ENCODE peak calls at places on chromosome 9, in seven cellular contexts. K is neuronal stem cell; V is lower leg skin; M is BE2C; I is CD4-positive, CD25-positive, alpha-beta regulatory T cell; H is astrocyte of the spinal cord; R is gastrocnemius medialis. C is an unnamed sample.

GRCh38 chr9:131799177-131799823 is 59.4 kb upstream of the RAPGEF1 start:
- DNase-seq in R (no peak), M (no peak), I (peak), H (peak), V (no peak), K (peak), C (peak)

GRCh38 chr9:35696520-35697215 is 6.9 kb upstream of the TPM2 start:
- DNase-seq in I (peak), V (no peak), M (peak), R (no peak), K (no peak), H (peak), C (peak)

GRCh38 chr9:96449844-96450612 is at the start of gene HABP4:
- DNase-seq in I (peak), V (peak), H (peak), M (peak), R (peak), K (peak), C (peak)

GRCh38 chr9:28539432-28539831 is 966.2 kb upstream of the C9orf72 start:
- DNase-seq in V (no peak), H (no peak), M (no peak), I (no peak), K (no peak), R (no peak), C (peak)

GRCh38 chr9:77421506-77422265 is 226.4 kb downstream of the GNA14 start:
- DNase-seq in I (no peak), K (no peak), R (no peak), H (peak), M (no peak), V (no peak), C (no peak)

GRCh38 chr9:13220837-13221236 is 58.7 kb downstream of the MPDZ start:
- DNase-seq in K (no peak), R (no peak), M (no peak), H (no peak), V (no peak), I (no peak), C (no peak)

GRCh38 chr9:18746631-18747030 is 272.7 kb downstream of the ADAMTSL1 start:
- DNase-seq in M (no peak), I (no peak), H (no peak), V (no peak), R (no peak), K (peak), C (no peak)

GRCh38 chr9:110256142-110256391 is 240 bp downstream of the TXN start:
- DNase-seq in R (no peak), K (no peak), M (no peak), V (no peak), H (no peak), I (no peak), C (no peak)

GRCh38 chr9:106868565-106868964 is 5.6 kb downstream of the ZNF462 start:
- DNase-seq in V (no peak), R (no peak), K (no peak), I (no peak), M (no peak), H (no peak), C (no peak)

GRCh38 chr9:129489838-129490582 is 130.9 kb downstream of the C9orf50 start:
- DNase-seq in I (peak), K (no peak), M (no peak), R (no peak), H (peak), V (no peak), C (peak)

GRCh38 chr9:34499101-34499500 is 23.7 kb downstream of the ENHO start:
- DNase-seq in I (no peak), M (no peak), V (no peak), H (no peak), R (no peak), K (no peak), C (no peak)

GRCh38 chr9:106893088-106893487 is 30.1 kb downstream of the ZNF462 start:
- DNase-seq in V (no peak), R (no peak), I (no peak), M (no peak), K (no peak), H (no peak), C (peak)

GRCh38 chr9:132411091-132411508 is 1.1 kb downstream of the CFAP77 start:
- DNase-seq in H (peak), V (no peak), M (peak), R (no peak), I (peak), K (peak), C (peak)

GRCh38 chr9:70639853-70640814 is 225.7 kb upstream of the KLF9 start:
- DNase-seq in I (no peak), R (no peak), V (no peak), M (peak), K (peak), H (peak), C (peak)

GRCh38 chr9:130333041-130334040 is 67.8 kb downstream of the HMCN2 start:
- DNase-seq in R (no peak), M (peak), V (no peak), K (no peak), I (no peak), H (no peak), C (peak)

GRCh38 chr9:10242255-10242654 is 370.5 kb downstream of the PTPRD start:
- DNase-seq in I (no peak), V (no peak), K (no peak), H (no peak), R (no peak), M (no peak), C (no peak)

GRCh38 chr9:31272456-31273295 is 1111.8 kb upstream of the ACO1 start:
- DNase-seq in M (no peak), I (no peak), H (no peak), R (no peak), V (no peak), K (no peak), C (no peak)

GRCh38 chr9:6634441-6634840 is 11.1 kb downstream of the GLDC start:
- DNase-seq in V (peak), H (no peak), R (no peak), M (no peak), K (no peak), I (no peak), C (no peak)

GRCh38 chr9:2559212-2560152 is 62.1 kb upstream of the VLDLR start:
- DNase-seq in K (no peak), M (peak), V (no peak), H (peak), R (peak), I (no peak), C (peak)

GRCh38 chr9:110995511-110996340 is 42.5 kb downstream of the LPAR1 start:
- DNase-seq in R (no peak), V (no peak), K (no peak), I (no peak), H (peak), M (no peak), C (peak)

GRCh38 chr9:87685871-87686519 is 39.9 kb upstream of the CTSL start:
- DNase-seq in I (no peak), K (no peak), H (no peak), R (peak), M (no peak), V (peak), C (no peak)

GRCh38 chr9:31744589-31744988 is 639.9 kb upstream of the ACO1 start:
- DNase-seq in M (no peak), I (no peak), H (no peak), V (no peak), K (no peak), R (no peak), C (no peak)

GRCh38 chr9:8660383-8660782 is 860.8 kb upstream of the DMAC1 start:
- DNase-seq in H (peak), R (peak), I (no peak), M (no peak), K (no peak), V (no peak), C (peak)

GRCh38 chr9:83649080-83649479 is 26.1 kb downstream of the IDNK start:
- DNase-seq in M (peak), I (peak), R (peak), V (peak), K (peak), H (peak), C (peak)

GRCh38 chr9:100111235-100111634 is 12.2 kb downstream of the INVS start:
- DNase-seq in K (no peak), M (peak), H (peak), R (peak), V (peak), I (no peak), C (peak)

GRCh38 chr9:23821400-23822181 is 4.4 kb downstream of the ELAVL2 start:
- DNase-seq in I (no peak), V (no peak), M (peak), K (peak), R (no peak), H (peak), C (no peak)

GRCh38 chr9:90808226-90808797 is 6.7 kb downstream of the SYK start:
- DNase-seq in K (no peak), M (no peak), H (no peak), I (no peak), V (no peak), R (no peak), C (no peak)

GRCh38 chr9:123187131-123187530 is 81.3 kb downstream of the STRBP start:
- DNase-seq in R (no peak), M (no peak), K (no peak), V (no peak), H (no peak), I (no peak), C (no peak)

GRCh38 chr9:34089311-34089710 is 37.2 kb downstream of the DCAF12 start:
- DNase-seq in V (no peak), I (no peak), H (peak), R (no peak), K (no peak), M (no peak), C (no peak)

GRCh38 chr9:35517552-35518211 is 27.8 kb downstream of the RUSC2 start:
- DNase-seq in M (no peak), K (no peak), V (no peak), H (no peak), R (no peak), I (no peak), C (no peak)

GRCh38 chr9:133269537-133270357 is 5.3 kb downstream of the ABO start:
- DNase-seq in H (no peak), M (no peak), R (no peak), K (no peak), V (peak), I (no peak), C (no peak)

GRCh38 chr9:35966433-35966832 is 8.5 kb upstream of the OR2S2 start:
- DNase-seq in H (no peak), R (no peak), M (no peak), V (no peak), K (no peak), I (no peak), C (no peak)

GRCh38 chr9:69392826-69393225 is 67.8 kb downstream of the ENTREP1 start:
- DNase-seq in K (no peak), H (no peak), I (no peak), V (no peak), R (no peak), M (no peak), C (no peak)

GRCh38 chr9:109416135-109416706 is 81.9 kb downstream of the PTPN3 start:
- DNase-seq in R (no peak), K (no peak), V (peak), I (no peak), M (no peak), H (no peak), C (no peak)

GRCh38 chr9:92463989-92464388 is 18.3 kb downstream of the ASPN start:
- DNase-seq in M (no peak), R (no peak), V (no peak), K (no peak), I (no peak), H (peak), C (peak)

GRCh38 chr9:31582071-31582470 is 802.4 kb upstream of the ACO1 start:
- DNase-seq in V (no peak), M (no peak), H (no peak), I (no peak), K (no peak), R (no peak), C (peak)

GRCh38 chr9:118786877-118787276 is 582.4 kb downstream of the BRINP1 start:
- DNase-seq in V (no peak), H (no peak), K (no peak), I (no peak), M (no peak), R (no peak), C (no peak)

GRCh38 chr9:122457787-122458186 is 19.9 kb downstream of the OR1J1 start:
- DNase-seq in I (no peak), K (no peak), V (no peak), R (no peak), H (no peak), M (no peak), C (no peak)

GRCh38 chr9:93523518-93524144 is 52.8 kb upstream of the PHF2 start:
- DNase-seq in V (no peak), K (no peak), H (no peak), R (no peak), I (no peak), M (no peak), C (no peak)

GRCh38 chr9:93522736-93523135 is 53.6 kb upstream of the PHF2 start:
- DNase-seq in H (no peak), K (no peak), M (no peak), V (no peak), R (no peak), I (no peak), C (no peak)

GRCh38 chr9:93525476-93525875 is 50.9 kb upstream of the PHF2 start:
- DNase-seq in R (no peak), V (no peak), M (no peak), H (peak), I (no peak), K (no peak), C (no peak)

GRCh38 chr9:93517331-93517730 is 59.1 kb upstream of the PHF2 start:
- DNase-seq in H (no peak), M (no peak), K (no peak), V (no peak), R (no peak), I (no peak), C (no peak)

GRCh38 chr9:93520523-93520922 is 55.9 kb upstream of the PHF2 start:
- DNase-seq in M (no peak), V (no peak), K (no peak), R (no peak), H (no peak), I (no peak), C (peak)
- H3K4me3 ChIP-seq in M (no peak), V (no peak), K (no peak), R (no peak), H (no peak), I (no peak), C (no peak)

GRCh38 chr9:124768275-124768674 is 2.8 kb downstream of the NR6A1 start:
- DNase-seq in V (no peak), M (no peak), R (no peak), I (no peak), H (no peak), K (no peak), C (no peak)
- H3K4me3 ChIP-seq in V (no peak), M (no peak), R (no peak), I (no peak), H (no peak), K (no peak), C (no peak)

GRCh38 chr9:75653750-75654149 is 236.7 kb upstream of the PCSK5 start:
- DNase-seq in R (no peak), I (no peak), M (no peak), H (no peak), K (no peak), V (no peak), C (no peak)

GRCh38 chr9:75653335-75653734 is 237.1 kb upstream of the PCSK5 start:
- DNase-seq in M (no peak), V (no peak), I (no peak), H (no peak), K (no peak), R (no peak), C (no peak)

GRCh38 chr9:75658301-75658919 is 232.1 kb upstream of the PCSK5 start:
- DNase-seq in M (no peak), I (no peak), K (no peak), V (no peak), R (no peak), H (peak), C (no peak)
- H3K4me3 ChIP-seq in M (no peak), I (no peak), K (no peak), V (no peak), R (no peak), H (no peak), C (no peak)

GRCh38 chr9:120929392-120929791 is 2.8 kb upstream of the TRAF1 start:
- DNase-seq in V (no peak), K (no peak), I (no peak), R (no peak), M (no peak), H (no peak), C (no peak)
- H3K4me3 ChIP-seq in V (peak), K (no peak), I (peak), R (peak), M (peak), H (no peak), C (peak)

GRCh38 chr9:136244116-136244775 is 1.4 kb downstream of the QSOX2 start:
- DNase-seq in V (no peak), H (no peak), M (no peak), R (no peak), K (no peak), I (no peak), C (no peak)
- H3K4me3 ChIP-seq in V (no peak), H (peak), M (peak), R (no peak), K (peak), I (peak), C (peak)

GRCh38 chr9:127928232-127929043 is 2.1 kb downstream of the PIP5KL1 start:
- DNase-seq in M (no peak), H (no peak), I (no peak), R (no peak), V (no peak), K (no peak), C (no peak)

GRCh38 chr9:127924736-127925444 is 5.7 kb downstream of the PIP5KL1 start:
- DNase-seq in K (no peak), M (peak), H (no peak), I (no peak), R (no peak), V (no peak), C (no peak)

GRCh38 chr9:127925959-127926949 is 4.3 kb downstream of the PIP5KL1 start:
- DNase-seq in V (no peak), H (no peak), K (no peak), I (no peak), M (no peak), R (no peak), C (no peak)

GRCh38 chr9:127927457-127928231 is 2.9 kb downstream of the PIP5KL1 start:
- DNase-seq in H (no peak), K (no peak), M (no peak), V (no peak), I (peak), R (no peak), C (no peak)

GRCh38 chr9:127926961-127927456 is 3.6 kb downstream of the PIP5KL1 start:
- DNase-seq in R (no peak), V (no peak), M (no peak), I (no peak), K (no peak), H (no peak), C (no peak)
- H3K4me3 ChIP-seq in R (no peak), V (no peak), M (no peak), I (no peak), K (no peak), H (peak), C (peak)

GRCh38 chr9:36985061-36985768 is 48.9 kb downstream of the PAX5 start:
- DNase-seq in K (no peak), I (no peak), V (no peak), M (no peak), H (no peak), R (no peak), C (no peak)
- H3K4me3 ChIP-seq in K (no peak), I (no peak), V (no peak), M (no peak), H (no peak), R (no peak), C (no peak)

C was measured in fibroblast of villous mesenchyme.